ENCODE peak calls at places on chromosomes 11 and 22, in eight cellular contexts. One of them, this sample, is unnamed.

GRCh38 chr22:20463324-20464095 is 25.9 kb upstream of the SCARF2 start:
- DNase-seq in HL-60: no peak
- DNase-seq in cardiac muscle cell: no peak
- DNase-seq in IMR-90: no peak
- DNase-seq in sigmoid colon: no peak
- DNase-seq in thoracic aorta: no peak
- DNase-seq in GM23338: no peak
- DNase-seq in body of pancreas: no peak
- DNase-seq in this sample: no peak

GRCh38 chr11:30855383-30856006 is 269.3 kb upstream of the MPPED2 start:
- DNase-seq in thoracic aorta: no peak
- DNase-seq in cardiac muscle cell: peak
- DNase-seq in body of pancreas: no peak
- DNase-seq in sigmoid colon: no peak
- DNase-seq in IMR-90: peak
- DNase-seq in GM23338: no peak
- DNase-seq in HL-60: no peak
- DNase-seq in this sample: no peak

GRCh38 chr11:95577716-95578460 is 211.7 kb downstream of the FAM76B start:
- DNase-seq in sigmoid colon: no peak
- DNase-seq in IMR-90: peak
- DNase-seq in cardiac muscle cell: peak
- DNase-seq in HL-60: no peak
- DNase-seq in thoracic aorta: no peak
- DNase-seq in GM23338: no peak
- DNase-seq in body of pancreas: no peak
- DNase-seq in this sample: no peak

GRCh38 chr11:17250561-17251350 is 25.8 kb upstream of the NUCB2 start:
- DNase-seq in cardiac muscle cell: no peak
- DNase-seq in body of pancreas: no peak
- DNase-seq in HL-60: no peak
- DNase-seq in GM23338: no peak
- DNase-seq in sigmoid colon: no peak
- DNase-seq in IMR-90: peak
- DNase-seq in thoracic aorta: no peak
- DNase-seq in this sample: no peak

GRCh38 chr11:44104472-44105294 is 9.2 kb downstream of the EXT2 start:
- DNase-seq in sigmoid colon: no peak
- DNase-seq in HL-60: no peak
- DNase-seq in thoracic aorta: no peak
- DNase-seq in IMR-90: no peak
- DNase-seq in GM23338: peak
- DNase-seq in cardiac muscle cell: peak
- DNase-seq in body of pancreas: no peak
- DNase-seq in this sample: no peak

GRCh38 chr11:34149786-34150185 is 44.4 kb downstream of the NAT10 start:
- DNase-seq in GM23338: peak
- DNase-seq in IMR-90: no peak
- DNase-seq in sigmoid colon: no peak
- DNase-seq in body of pancreas: no peak
- DNase-seq in HL-60: no peak
- DNase-seq in thoracic aorta: no peak
- DNase-seq in cardiac muscle cell: peak
- DNase-seq in this sample: no peak

GRCh38 chr22:17744430-17744829 is 29.8 kb downstream of the BID start:
- DNase-seq in cardiac muscle cell: no peak
- DNase-seq in sigmoid colon: no peak
- DNase-seq in IMR-90: no peak
- DNase-seq in body of pancreas: no peak
- DNase-seq in GM23338: no peak
- DNase-seq in thoracic aorta: no peak
- DNase-seq in HL-60: no peak
- DNase-seq in this sample: no peak

GRCh38 chr11:64607381-64608259 is 16.6 kb downstream of the SLC22A12 start:
- DNase-seq in sigmoid colon: no peak
- DNase-seq in cardiac muscle cell: peak
- DNase-seq in thoracic aorta: no peak
- DNase-seq in HL-60: no peak
- DNase-seq in IMR-90: peak
- DNase-seq in GM23338: peak
- DNase-seq in body of pancreas: peak
- DNase-seq in this sample: no peak

GRCh38 chr11:32008879-32009548 is 81.9 kb upstream of the RCN1 start:
- DNase-seq in thoracic aorta: no peak
- DNase-seq in body of pancreas: no peak
- DNase-seq in sigmoid colon: no peak
- DNase-seq in cardiac muscle cell: no peak
- DNase-seq in IMR-90: no peak
- DNase-seq in HL-60: no peak
- DNase-seq in GM23338: peak
- DNase-seq in this sample: no peak

GRCh38 chr11:13970986-13971385 is 8.5 kb downstream of the SPON1 start:
- DNase-seq in HL-60: no peak
- DNase-seq in GM23338: peak
- DNase-seq in sigmoid colon: no peak
- DNase-seq in cardiac muscle cell: no peak
- DNase-seq in thoracic aorta: no peak
- DNase-seq in body of pancreas: peak
- DNase-seq in IMR-90: no peak
- DNase-seq in this sample: no peak

GRCh38 chr22:31647921-31648320 is 14.1 kb downstream of the PISD start:
- DNase-seq in IMR-90: no peak
- DNase-seq in body of pancreas: no peak
- DNase-seq in thoracic aorta: no peak
- DNase-seq in HL-60: no peak
- DNase-seq in sigmoid colon: no peak
- DNase-seq in cardiac muscle cell: no peak
- DNase-seq in GM23338: no peak
- DNase-seq in this sample: no peak

GRCh38 chr11:11171854-11172253 is 181.2 kb downstream of the CSNK2A3 start:
- DNase-seq in body of pancreas: no peak
- DNase-seq in thoracic aorta: no peak
- DNase-seq in IMR-90: no peak
- DNase-seq in cardiac muscle cell: peak
- DNase-seq in sigmoid colon: no peak
- DNase-seq in HL-60: no peak
- DNase-seq in GM23338: no peak
- DNase-seq in this sample: no peak

GRCh38 chr11:795638-796564 is 2.2 kb downstream of the SLC25A22 start:
- DNase-seq in sigmoid colon: peak
- DNase-seq in thoracic aorta: peak
- DNase-seq in IMR-90: peak
- DNase-seq in body of pancreas: peak
- DNase-seq in HL-60: peak
- DNase-seq in GM23338: peak
- DNase-seq in cardiac muscle cell: peak
- DNase-seq in this sample: peak

GRCh38 chr11:19597194-19597593 is 115.4 kb upstream of the NAV2 start:
- DNase-seq in thoracic aorta: no peak
- DNase-seq in HL-60: no peak
- DNase-seq in body of pancreas: no peak
- DNase-seq in cardiac muscle cell: peak
- DNase-seq in sigmoid colon: no peak
- DNase-seq in GM23338: no peak
- DNase-seq in IMR-90: peak
- DNase-seq in this sample: no peak

GRCh38 chr11:73851046-73851764 is 25.4 kb downstream of the COA4 start:
- DNase-seq in GM23338: no peak
- DNase-seq in cardiac muscle cell: no peak
- DNase-seq in HL-60: peak
- DNase-seq in sigmoid colon: no peak
- DNase-seq in thoracic aorta: no peak
- DNase-seq in body of pancreas: no peak
- DNase-seq in IMR-90: no peak
- DNase-seq in this sample: no peak

GRCh38 chr22:26587991-26588613 is 1.8 kb downstream of the TPST2 start:
- DNase-seq in HL-60: no peak
- DNase-seq in GM23338: no peak
- DNase-seq in sigmoid colon: no peak
- DNase-seq in body of pancreas: no peak
- DNase-seq in thoracic aorta: no peak
- DNase-seq in cardiac muscle cell: no peak
- DNase-seq in IMR-90: no peak
- DNase-seq in this sample: no peak

GRCh38 chr11:12134239-12134590 is 23.8 kb downstream of the MICAL2 start:
- DNase-seq in thoracic aorta: no peak
- DNase-seq in cardiac muscle cell: no peak
- DNase-seq in HL-60: no peak
- DNase-seq in sigmoid colon: no peak
- DNase-seq in GM23338: no peak
- DNase-seq in body of pancreas: no peak
- DNase-seq in IMR-90: no peak
- DNase-seq in this sample: no peak

GRCh38 chr11:62122076-62122475 is 1.7 kb upstream of the INCENP start:
- DNase-seq in GM23338: peak
- DNase-seq in HL-60: no peak
- DNase-seq in cardiac muscle cell: no peak
- DNase-seq in body of pancreas: no peak
- DNase-seq in thoracic aorta: no peak
- DNase-seq in IMR-90: no peak
- DNase-seq in sigmoid colon: no peak
- DNase-seq in this sample: no peak

GRCh38 chr11:112871909-112872511 is 89.2 kb upstream of the NCAM1 start:
- DNase-seq in sigmoid colon: no peak
- DNase-seq in cardiac muscle cell: no peak
- DNase-seq in body of pancreas: no peak
- DNase-seq in GM23338: no peak
- DNase-seq in IMR-90: no peak
- DNase-seq in HL-60: no peak
- DNase-seq in thoracic aorta: no peak
- DNase-seq in this sample: no peak

GRCh38 chr11:62909107-62909894 is 11.9 kb downstream of the CHRM1 start:
- DNase-seq in HL-60: no peak
- DNase-seq in GM23338: peak
- DNase-seq in body of pancreas: peak
- DNase-seq in IMR-90: peak
- DNase-seq in cardiac muscle cell: peak
- DNase-seq in sigmoid colon: peak
- DNase-seq in thoracic aorta: no peak
- DNase-seq in this sample: peak

GRCh38 chr11:97269527-97269926 is 879.7 kb downstream of the JRKL start:
- DNase-seq in thoracic aorta: no peak
- DNase-seq in cardiac muscle cell: peak
- DNase-seq in sigmoid colon: no peak
- DNase-seq in GM23338: peak
- DNase-seq in HL-60: no peak
- DNase-seq in body of pancreas: no peak
- DNase-seq in IMR-90: no peak
- DNase-seq in this sample: no peak
- TF ChIP-seq CTCF in thoracic aorta: no peak
- TF ChIP-seq CTCF in cardiac muscle cell: peak
- TF ChIP-seq CTCF in sigmoid colon: no peak
- TF ChIP-seq CTCF in GM23338: peak
- TF ChIP-seq CTCF in HL-60: no peak
- TF ChIP-seq CTCF in body of pancreas: no peak
- TF ChIP-seq CTCF in IMR-90: no peak
- TF ChIP-seq CTCF in this sample: no peak

GRCh38 chr22:45553333-45554039 is 50.8 kb downstream of the FBLN1 start:
- DNase-seq in GM23338: peak
- DNase-seq in thoracic aorta: peak
- DNase-seq in sigmoid colon: peak
- DNase-seq in IMR-90: peak
- DNase-seq in HL-60: peak
- DNase-seq in body of pancreas: peak
- DNase-seq in cardiac muscle cell: peak
- DNase-seq in this sample: peak
- H3K27ac ChIP-seq in GM23338: peak
- H3K27ac ChIP-seq in thoracic aorta: peak
- H3K27ac ChIP-seq in sigmoid colon: peak
- H3K27ac ChIP-seq in IMR-90: peak
- H3K27ac ChIP-seq in HL-60: no peak
- H3K27ac ChIP-seq in body of pancreas: peak
- H3K27ac ChIP-seq in cardiac muscle cell: no peak
- H3K27ac ChIP-seq in this sample: peak

GRCh38 chr11:68267881-68268240 is 3.9 kb downstream of the C11orf24 start:
- DNase-seq in GM23338: no peak
- DNase-seq in cardiac muscle cell: no peak
- DNase-seq in IMR-90: no peak
- DNase-seq in sigmoid colon: no peak
- DNase-seq in HL-60: no peak
- DNase-seq in thoracic aorta: no peak
- DNase-seq in body of pancreas: no peak
- DNase-seq in this sample: no peak

GRCh38 chr11:68269414-68270081 is 2.2 kb downstream of the C11orf24 start:
- DNase-seq in IMR-90: peak
- DNase-seq in HL-60: no peak
- DNase-seq in sigmoid colon: no peak
- DNase-seq in body of pancreas: no peak
- DNase-seq in thoracic aorta: no peak
- DNase-seq in cardiac muscle cell: peak
- DNase-seq in GM23338: no peak
- DNase-seq in this sample: peak

GRCh38 chr11:68271023-68271780 is 571 bp downstream of the C11orf24 start:
- DNase-seq in body of pancreas: peak
- DNase-seq in HL-60: peak
- DNase-seq in sigmoid colon: peak
- DNase-seq in IMR-90: peak
- DNase-seq in cardiac muscle cell: peak
- DNase-seq in thoracic aorta: peak
- DNase-seq in GM23338: peak
- DNase-seq in this sample: peak

GRCh38 chr11:68271781-68272608 is at the start of gene C11orf24:
- DNase-seq in cardiac muscle cell: peak
- DNase-seq in body of pancreas: peak
- DNase-seq in GM23338: peak
- DNase-seq in HL-60: peak
- DNase-seq in IMR-90: peak
- DNase-seq in thoracic aorta: peak
- DNase-seq in sigmoid colon: peak
- DNase-seq in this sample: peak

DNA sequence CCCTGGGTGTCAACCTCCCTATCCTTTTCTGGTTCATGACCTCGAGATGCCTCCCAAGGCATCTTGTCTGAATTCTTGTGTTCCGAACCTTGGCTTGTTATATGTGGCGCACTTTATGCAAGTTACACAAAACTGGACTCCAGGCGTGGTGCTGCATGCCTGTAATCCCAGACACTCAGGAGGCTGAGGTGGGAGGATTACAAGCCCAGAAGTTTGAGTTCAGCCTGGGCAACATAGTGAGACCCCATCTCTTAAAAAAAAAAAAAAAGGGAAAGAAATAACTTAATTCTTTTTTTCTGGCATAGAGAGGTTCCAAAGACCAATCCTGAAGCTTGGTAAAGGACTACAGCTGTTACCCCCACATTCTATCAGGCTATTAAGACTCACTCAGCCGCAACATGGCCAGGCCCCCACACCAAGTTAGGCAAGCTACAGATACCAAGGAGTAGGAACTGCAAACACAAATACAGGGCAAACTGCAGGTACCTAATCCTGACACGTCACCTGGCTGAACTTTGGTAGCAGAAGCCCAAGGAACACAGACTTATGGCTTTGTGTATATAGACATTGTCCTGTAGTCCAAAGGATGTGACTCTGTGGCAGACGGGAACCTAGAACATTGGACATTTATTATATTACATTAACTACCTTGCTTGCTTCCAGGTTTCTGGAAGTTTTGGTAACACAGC is 1.3 kb downstream of the C11orf24 start:
- DNase-seq in sigmoid colon: no peak
- DNase-seq in IMR-90: no peak
- DNase-seq in GM23338: no peak
- DNase-seq in body of pancreas: no peak
- DNase-seq in HL-60: no peak
- DNase-seq in thoracic aorta: no peak
- DNase-seq in cardiac muscle cell: no peak
- DNase-seq in this sample: no peak
- H3K4me3 ChIP-seq in sigmoid colon: peak
- H3K4me3 ChIP-seq in IMR-90: peak
- H3K4me3 ChIP-seq in GM23338: peak
- H3K4me3 ChIP-seq in body of pancreas: no peak
- H3K4me3 ChIP-seq in HL-60: peak
- H3K4me3 ChIP-seq in thoracic aorta: peak
- H3K4me3 ChIP-seq in cardiac muscle cell: peak
- H3K4me3 ChIP-seq in this sample: peak

GRCh38 chr11:77073328-77074001 is 6.7 kb downstream of the CAPN5 start:
- DNase-seq in HL-60: no peak
- DNase-seq in IMR-90: peak
- DNase-seq in GM23338: no peak
- DNase-seq in sigmoid colon: peak
- DNase-seq in body of pancreas: peak
- DNase-seq in cardiac muscle cell: peak
- DNase-seq in thoracic aorta: peak
- DNase-seq in this sample: peak
- TF ChIP-seq CTCF in HL-60: no peak
- TF ChIP-seq CTCF in IMR-90: peak
- TF ChIP-seq CTCF in GM23338: no peak
- TF ChIP-seq CTCF in sigmoid colon: peak
- TF ChIP-seq CTCF in body of pancreas: peak
- TF ChIP-seq CTCF in cardiac muscle cell: peak
- TF ChIP-seq CTCF in thoracic aorta: peak
- TF ChIP-seq CTCF in this sample: peak

This sample was measured in AG04450.